ENCODE peak calls at places on chromosomes 16 and 17, in seven cellular contexts. P, D, C, M, L, J and O are unnamed samples.

GRCh38 chr17:50211249-50212120 is 10.1 kb upstream of the COL1A1 start:
- DNase-seq in M (no peak), J (no peak), D (no peak), P (no peak), C (no peak), L (no peak), O (no peak)

GRCh38 chr17:77657821-77658220 is 300.7 kb upstream of the TNRC6C start:
- DNase-seq in D (no peak), P (no peak), J (no peak), L (no peak), M (no peak), C (no peak), O (no peak)

GRCh38 chr16:12539185-12539929 is 264.3 kb downstream of the CPPED1 start:
- DNase-seq in P (peak; percentile 18), L (no peak), C (no peak), D (peak; percentile 63), J (peak; percentile 50), M (no peak), O (peak; percentile 38)

GRCh38 chr17:42698736-42699414 is 16.5 kb downstream of the CNTNAP1 start:
- DNase-seq in L (no peak), C (peak; percentile 78), J (peak; percentile 17), M (no peak), D (peak; percentile 63), P (peak; percentile 79), O (no peak)

GRCh38 chr17:43442711-43443110 is 41.1 kb upstream of the DHX8 start:
- DNase-seq in P (no peak), M (no peak), L (no peak), J (no peak), C (no peak), D (peak; percentile 52), O (no peak)

GRCh38 chr17:80447790-80448189 is 28.6 kb downstream of the NPTX1 start:
- DNase-seq in J (no peak), L (no peak), M (no peak), D (no peak), P (no peak), C (no peak), O (no peak)

GRCh38 chr16:35463358-35463757 is 2003.9 kb downstream of the TP53TG3F start:
- DNase-seq in L (no peak), J (no peak), P (no peak), M (no peak), C (no peak), D (no peak), O (no peak)

GRCh38 chr17:72358465-72358864 is 237.6 kb downstream of the SOX9 start:
- DNase-seq in P (peak; percentile 60), J (no peak), C (no peak), M (no peak), L (no peak), D (peak; percentile 73), O (no peak)

GRCh38 chr17:47847341-47848197 is 3.4 kb downstream of the SP6 start:
- DNase-seq in C (no peak), J (no peak), P (no peak), L (no peak), D (no peak), M (no peak), O (no peak)

DNA sequence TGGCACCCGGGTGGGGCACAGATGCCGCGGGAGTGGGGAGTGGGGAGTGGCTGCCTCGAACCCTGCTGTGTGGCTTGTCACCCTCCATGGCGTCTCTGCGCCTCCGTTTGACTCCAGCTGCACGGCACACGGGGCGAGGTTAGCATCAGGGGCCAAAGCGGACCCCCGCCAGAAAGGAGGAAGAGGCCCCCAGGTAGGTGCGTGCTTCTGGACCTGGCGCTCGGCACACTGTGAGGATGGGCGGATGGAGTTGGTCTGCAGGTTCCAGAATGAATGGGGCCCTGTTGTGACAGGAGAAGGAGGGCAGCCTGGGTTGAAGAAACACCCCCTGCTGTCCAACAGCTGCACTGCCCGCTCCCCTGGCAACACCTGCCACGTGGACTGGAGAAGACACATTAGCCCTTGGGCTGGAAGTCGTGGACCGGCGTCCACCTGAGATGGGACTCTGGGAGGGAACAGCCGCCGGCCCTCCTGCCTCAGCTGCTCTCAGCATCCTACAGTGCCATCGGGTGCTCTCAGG is 9.4 kb upstream of the FASN start:
- DNase-seq in C (no peak), P (no peak), L (peak; percentile 52), M (no peak), J (no peak), D (no peak), O (peak; percentile 51)
- TF ChIP-seq CTCF in C (no peak), P (no peak), L (peak; percentile 65), M (no peak), J (no peak), D (peak; percentile 30), O (peak; percentile 21)

DNA sequence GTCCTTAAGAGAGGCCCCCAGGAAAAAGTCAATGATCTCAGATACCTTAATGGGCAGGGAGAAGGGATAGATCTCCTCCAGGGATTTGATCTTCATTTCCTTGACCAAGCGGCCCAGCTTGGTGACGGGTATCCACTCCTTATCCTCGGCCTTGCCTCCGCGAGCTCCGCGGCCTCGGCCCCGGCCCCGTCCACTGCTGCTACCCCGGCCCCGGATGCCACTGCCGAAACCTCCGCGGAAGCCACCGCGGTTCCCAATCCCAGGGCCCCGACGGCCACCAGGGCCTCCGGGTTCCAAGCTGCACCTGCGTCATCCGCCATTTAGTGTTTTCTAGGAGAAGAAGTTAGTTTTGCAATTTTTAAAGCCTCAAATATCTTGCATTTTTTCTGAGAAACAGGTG is 65.2 kb upstream of the KIF2B start:
- DNase-seq in D (no peak), C (no peak), L (no peak), M (no peak), J (no peak), P (no peak), O (no peak)
- TF ChIP-seq CTCF in D (no peak), C (no peak), L (no peak), M (no peak), J (no peak), P (no peak), O (no peak)

DNA sequence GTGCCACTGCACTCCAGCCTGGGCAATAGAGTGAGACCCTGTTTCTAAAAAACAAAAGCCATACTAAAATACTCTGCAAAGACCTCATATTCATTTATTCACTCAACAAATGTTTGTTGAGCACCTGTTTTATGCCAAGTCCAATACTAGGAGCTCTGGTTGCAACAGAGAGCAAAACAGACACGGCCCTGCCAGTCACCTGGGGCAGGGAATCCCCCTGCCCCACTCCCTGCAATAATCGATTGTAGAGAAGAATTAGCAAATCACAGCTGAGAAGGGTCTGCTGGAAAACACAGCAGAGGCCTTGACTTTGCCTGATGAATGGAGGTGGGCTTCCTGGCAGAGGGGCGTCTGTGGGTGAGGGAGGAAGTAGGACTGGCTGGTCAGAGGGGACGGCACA is 50.8 kb downstream of the IRF8 start:
- DNase-seq in J (no peak), D (no peak), P (no peak), L (no peak), C (no peak), M (no peak), O (no peak)
- TF ChIP-seq CTCF in J (no peak), D (no peak), P (no peak), L (no peak), C (no peak), M (no peak), O (no peak)

DNA sequence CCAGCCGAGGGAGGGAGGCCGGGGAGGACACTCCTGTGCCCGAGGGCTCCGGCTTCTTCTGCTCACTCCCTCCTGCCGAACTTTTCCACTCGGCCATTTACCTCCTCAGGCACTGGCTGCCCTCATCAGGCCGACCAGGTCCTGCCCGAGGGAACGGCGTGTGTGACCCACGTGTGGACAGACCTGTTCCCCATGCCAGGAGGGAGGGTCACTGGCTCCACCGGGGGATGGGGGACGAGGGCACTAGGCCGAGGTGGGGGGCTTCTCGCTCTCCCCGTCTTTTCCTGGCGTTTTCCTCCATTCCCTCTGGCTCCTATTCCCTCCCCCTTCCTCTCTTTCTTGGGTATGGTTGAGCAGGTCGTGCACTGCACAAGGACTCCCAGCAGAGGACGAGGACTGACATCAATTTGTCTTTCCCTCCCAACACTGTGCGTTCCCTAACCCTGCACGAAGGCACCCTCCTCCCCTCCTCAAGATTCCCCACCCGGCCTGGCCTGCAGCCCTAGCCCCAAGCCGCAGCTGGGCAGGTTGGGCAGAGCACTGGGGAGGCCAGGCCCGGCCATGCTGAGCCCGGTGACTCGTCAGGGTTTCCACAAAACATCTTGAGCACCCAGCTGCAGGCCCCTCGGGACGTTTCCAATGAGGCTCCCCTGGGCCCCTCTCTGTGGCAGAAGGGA is 3.2 kb upstream of the IL17C start:
- DNase-seq in D (no peak), L (no peak), P (no peak), M (no peak), J (no peak), C (no peak), O (no peak)
- TF ChIP-seq CTCF in D (no peak), L (no peak), P (no peak), M (no peak), J (no peak), C (no peak), O (no peak)

GRCh38 chr16:67562526-67562917 is at the start of gene CTCF:
- DNase-seq in C (peak; percentile 87), L (peak; percentile 91), J (peak; percentile 82), D (peak; percentile 83), M (no peak), P (peak; percentile 82), O (peak; percentile 91)
- TF ChIP-seq CTCF in C (no peak), L (peak; percentile 65), J (peak; percentile 41), D (peak; percentile 56), M (peak; percentile 76), P (peak; percentile 37), O (peak; percentile 64)